ENCODE peak calls at places on chromosomes 3 and 15, in nine cellular contexts. C is activated T-helper 1 cell treated with anti-CD3 and anti-CD28 coated beads, Interleukin-2, amount 50 U/mL, for 16 hours; I is GM12878; S is CD4-positive, alpha-beta T cell; V is activated T-cell treated with anti-CD3 and anti-CD28 coated beads for 48 hours; Z is omental fat pad; Y is iPS DF 19.7; A is AG04449; P is renal cortical epithelial cell. H is an unnamed sample.
A peak's percentile ranks its signal among the peaks of the same experiment; 100 is the strongest.

GRCh38 chr15:44882499-44882968 is 74.0 kb upstream of the TERB2 start:
- DNase-seq in A (no peak), C (no peak), I (peak; percentile 92), S (no peak), P (peak; percentile 68), V (peak; percentile 40), Z (no peak), Y (no peak), H (no peak)

GRCh38 chr15:45402955-45403892 is 24.9 kb upstream of the GATM start:
- DNase-seq in V (peak; percentile 19), C (no peak), A (no peak), S (peak; percentile 11), Y (no peak), I (no peak), Z (no peak), P (peak; percentile 71), H (no peak)

GRCh38 chr15:78540955-78541743 is 905 bp downstream of the PSMA4 start:
- DNase-seq in I (no peak), V (no peak), Z (no peak), C (no peak), Y (no peak), P (no peak), A (no peak), S (no peak), H (peak; percentile 4)

GRCh38 chr3:18713576-18713951 is 288.4 kb upstream of the SATB1 start:
- DNase-seq in C (no peak), Y (no peak), A (no peak), Z (no peak), V (no peak), I (no peak), S (no peak), P (no peak), H (no peak)

GRCh38 chr3:55481067-55481917 is 5.8 kb downstream of the WNT5A start:
- DNase-seq in V (no peak), S (no peak), Z (no peak), I (no peak), Y (no peak), P (no peak), A (no peak), C (no peak), H (no peak)

GRCh38 chr3:132404276-132404675 is 13.0 kb upstream of the DNAJC13 start:
- DNase-seq in P (no peak), S (no peak), A (no peak), Z (no peak), V (no peak), I (no peak), C (no peak), Y (no peak), H (no peak)

GRCh38 chr3:11948331-11948730 is 55.9 kb upstream of the SYN2 start:
- DNase-seq in S (no peak), V (no peak), C (no peak), A (no peak), Y (no peak), I (no peak), P (no peak), Z (no peak), H (no peak)

GRCh38 chr3:53223025-53223424 is 32.8 kb downstream of the TKT start:
- DNase-seq in I (no peak), V (no peak), Y (no peak), S (no peak), Z (no peak), C (no peak), A (no peak), P (no peak), H (no peak)

H was measured in dermis microvascular lymphatic vessel endothelial cell.